ENCODE peak calls at places on chromosomes 4 and X, in eight cellular contexts. L, I, Q, A, E, O, F and D are unnamed samples.

GRCh38 chrX:37590047-37590446 is 18.6 kb downstream of the LANCL3 start:
- DNase-seq in L (no peak), I (no peak), Q (no peak), A (no peak), E (no peak), O (no peak), F (no peak), D (no peak)

GRCh38 chrX:129737921-129738320 is 858 bp upstream of the XPNPEP2 start:
- DNase-seq in L (no peak), I (no peak), Q (no peak), A (no peak), E (no peak), O (peak; percentile 26), F (no peak), D (no peak)

GRCh38 chr4:9962611-9963314 is 58.5 kb downstream of the SLC2A9 start:
- DNase-seq in L (no peak), I (no peak), Q (no peak), A (no peak), E (no peak), O (no peak), F (peak; percentile 49), D (no peak)

GRCh38 chr4:139540637-139541036 is 15.4 kb downstream of the SETD7 start:
- DNase-seq in L (no peak), I (no peak), Q (no peak), A (no peak), E (no peak), O (no peak), F (no peak), D (no peak)

GRCh38 chrX:34638116-34638515 is 19.0 kb downstream of the TMEM47 start:
- DNase-seq in L (no peak), I (no peak), Q (no peak), A (no peak), E (no peak), O (peak; percentile 52), F (peak; percentile 17), D (no peak)

GRCh38 chr4:28146191-28146590 is 1285.5 kb downstream of the STIM2 start:
- DNase-seq in L (no peak), I (no peak), Q (no peak), A (no peak), E (no peak), O (no peak), F (no peak), D (no peak)

GRCh38 chrX:112834016-112834855 is 6.4 kb downstream of the AMOT start:
- DNase-seq in L (no peak), I (no peak), Q (no peak), A (no peak), E (no peak), O (peak; percentile 75), F (no peak), D (no peak)

GRCh38 chrX:69124108-69124507 is 41.1 kb downstream of the PJA1 start:
- DNase-seq in L (no peak), I (no peak), Q (no peak), A (no peak), E (no peak), O (peak; percentile 31), F (no peak), D (no peak)